ENCODE peak calls at places on chromosome 17, in seven cellular contexts. N, I, E, V, M, B and X are unnamed samples.

GRCh38 chr17:36597229-36597628 is 4.2 kb upstream of the MRM1 start:
- DNase-seq in N (no peak), I (no peak), E (no peak), V (no peak), M (peak; percentile 71), B (no peak), X (no peak)

GRCh38 chr17:40443196-40443987 is at the start of gene IGFBP4:
- DNase-seq in N (peak; percentile 79), I (peak; percentile 35), E (peak; percentile 84), V (peak; percentile 91), M (peak; percentile 90), B (no peak), X (peak; percentile 87)

GRCh38 chr17:74393323-74393942 is 26.1 kb downstream of the GPR142 start:
- DNase-seq in N (no peak), I (no peak), E (no peak), V (no peak), M (peak; percentile 21), B (no peak), X (no peak)

GRCh38 chr17:76513306-76513692 is 12.1 kb upstream of the RHBDF2 start:
- DNase-seq in N (no peak), I (no peak), E (no peak), V (no peak), M (no peak), B (no peak), X (no peak)

GRCh38 chr17:51585514-51586104 is 325.3 kb downstream of the UTP18 start:
- DNase-seq in N (no peak), I (no peak), E (no peak), V (no peak), M (no peak), B (no peak), X (no peak)

GRCh38 chr17:29386760-29387159 is 3.4 kb upstream of the TAOK1 start:
- DNase-seq in N (no peak), I (no peak), E (no peak), V (no peak), M (no peak), B (no peak), X (no peak)

GRCh38 chr17:44333371-44333770 is 8.7 kb upstream of the SLC25A39 start:
- DNase-seq in N (no peak), I (no peak), E (no peak), V (no peak), M (no peak), B (no peak), X (no peak)

GRCh38 chr17:32484628-32485027 is 2.2 kb upstream of the CDK5R1 start:
- DNase-seq in N (no peak), I (no peak), E (no peak), V (no peak), M (peak; percentile 31), B (no peak), X (no peak)

GRCh38 chr17:3551189-3551588 is 6.4 kb downstream of the TRPV3 start:
- DNase-seq in N (no peak), I (no peak), E (no peak), V (no peak), M (no peak), B (no peak), X (no peak)

DNA sequence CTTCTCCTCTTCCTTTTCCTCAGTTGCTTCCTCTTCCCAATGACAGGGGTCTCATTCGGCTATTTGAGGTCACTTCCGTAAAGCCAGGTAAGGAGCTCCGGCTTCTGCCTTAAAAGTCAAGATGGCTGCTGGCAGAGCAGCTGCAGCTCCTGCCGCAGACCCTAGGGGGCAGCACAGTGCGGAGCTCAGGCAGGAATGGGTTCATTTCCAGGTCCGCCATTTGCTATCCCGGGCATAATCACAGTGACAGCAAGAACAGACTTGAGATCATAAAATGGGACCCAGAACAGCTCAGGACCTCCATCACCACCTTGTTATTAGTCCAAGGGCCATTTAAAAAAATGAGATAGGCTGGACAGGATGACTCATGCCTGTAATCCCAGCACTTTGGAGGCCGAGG is 199.5 kb downstream of the ZNF18 start:
- DNase-seq in N (no peak), I (no peak), E (no peak), V (no peak), M (no peak), B (no peak), X (no peak)
- TF ChIP-seq CTCF in N (no peak), I (no peak), E (no peak), V (no peak), M (no peak), B (no peak), X (peak; percentile 14)

GRCh38 chr17:26963163-26963503 is 330.8 kb upstream of the WSB1 start:
- DNase-seq in N (no peak), I (no peak), E (no peak), V (no peak), M (no peak), B (no peak), X (no peak)

GRCh38 chr17:26962255-26963162 is 331.4 kb upstream of the WSB1 start:
- DNase-seq in N (no peak), I (no peak), E (no peak), V (no peak), M (peak; percentile 41), B (no peak), X (no peak)
- H3K4me3 ChIP-seq in N (no peak overlapping the region), I (no peak overlapping the region), E (no peak overlapping the region), V (no peak overlapping the region), M (no peak overlapping the region), B (no peak overlapping the region), X (no peak overlapping the region)

GRCh38 chr17:80472996-80473395 is 3.4 kb downstream of the NPTX1 start:
- DNase-seq in N (no peak), I (no peak), E (no peak), V (no peak), M (no peak), B (no peak), X (no peak)

GRCh38 chr17:80473701-80474100 is 2.7 kb downstream of the NPTX1 start:
- DNase-seq in N (no peak), I (no peak), E (no peak), V (no peak), M (no peak), B (no peak), X (no peak)

GRCh38 chr17:80474933-80475915 is 1.2 kb downstream of the NPTX1 start:
- DNase-seq in N (no peak), I (no peak), E (no peak), V (no peak), M (no peak), B (no peak), X (no peak)

GRCh38 chr17:80475949-80476876 is at the start of gene NPTX1:
- DNase-seq in N (no peak), I (no peak), E (peak; percentile 18), V (no peak), M (no peak), B (no peak), X (no peak)

GRCh38 chr17:80474231-80474932 is 2.0 kb downstream of the NPTX1 start:
- DNase-seq in N (no peak), I (no peak), E (peak; percentile 48), V (no peak), M (no peak), B (no peak), X (peak; percentile 60)
- TF ChIP-seq CTCF in N (no peak), I (no peak), E (peak; percentile 29), V (no peak), M (no peak), B (peak; percentile 19), X (peak; percentile 14)

DNA sequence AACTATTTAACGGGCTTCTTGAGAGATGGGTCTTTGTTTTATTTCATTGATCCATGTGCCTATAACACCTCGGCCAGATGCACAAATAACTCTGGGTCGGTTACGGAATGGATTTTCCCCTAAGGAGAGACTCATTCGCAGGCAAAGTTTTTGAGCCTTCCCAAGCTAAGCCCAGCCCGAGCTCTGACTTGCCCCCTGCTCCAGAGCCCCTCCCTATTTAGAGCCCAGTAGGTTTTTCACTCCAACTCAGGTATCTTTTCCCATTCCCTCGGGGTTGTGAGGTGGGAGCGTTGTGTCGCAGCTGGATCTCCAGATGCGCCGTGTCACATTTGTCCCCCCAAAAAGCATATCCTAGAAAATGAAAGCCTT is 812 bp upstream of the MYOCD start:
- DNase-seq in N (no peak), I (no peak), E (no peak), V (no peak), M (no peak), B (no peak), X (no peak)
- H3K4me3 ChIP-seq in N (no peak overlapping the region), I (peak overlapping the region; percentile 34), E (peak overlapping the region; percentile 60), V (peak overlapping the region; percentile 64), M (no peak overlapping the region), B (peak overlapping the region; percentile 73), X (peak overlapping the region; percentile 45)

GRCh38 chr17:67546578-67547527 is 169.8 kb downstream of the PITPNC1 start:
- DNase-seq in N (peak; percentile 51), I (no peak), E (peak; percentile 35), V (peak; percentile 55), M (peak; percentile 85), B (no peak), X (peak; percentile 86)
- TF ChIP-seq CTCF in N (no peak), I (no peak), E (peak; percentile 13), V (peak; percentile 10), M (no peak), B (no peak), X (peak; percentile 13)

GRCh38 chr17:15384142-15384803 is 42.9 kb upstream of the TEKT3 start:
- DNase-seq in N (peak; percentile 44), I (no peak), E (no peak), V (peak; percentile 82), M (peak; percentile 48), B (no peak), X (peak; percentile 24)
- H3K4me3 ChIP-seq in N (no peak overlapping the region), I (no peak overlapping the region), E (no peak overlapping the region), V (no peak overlapping the region), M (no peak overlapping the region), B (no peak overlapping the region), X (peak overlapping the region; percentile 38)

GRCh38 chr17:19648475-19649406 is at the start of gene ALDH3A2:
- DNase-seq in N (peak; percentile 99), I (peak; percentile 66), E (peak; percentile 94), V (peak; percentile 99), M (peak; percentile 99), B (peak; percentile 31), X (peak; percentile 96)

GRCh38 chr17:19650826-19651225 is 2.3 kb downstream of the ALDH3A2 start:
- DNase-seq in N (no peak), I (no peak), E (no peak), V (no peak), M (no peak), B (peak; percentile 26), X (peak; percentile 53)

GRCh38 chr17:19645608-19646250 is 2.8 kb upstream of the ALDH3A2 start:
- DNase-seq in N (no peak), I (no peak), E (peak; percentile 39), V (peak; percentile 35), M (no peak), B (no peak), X (no peak)

GRCh38 chr17:19646788-19647696 is 1.5 kb upstream of the ALDH3A2 start:
- DNase-seq in N (no peak), I (no peak), E (peak; percentile 42), V (no peak), M (no peak), B (no peak), X (peak; percentile 36)

DNA sequence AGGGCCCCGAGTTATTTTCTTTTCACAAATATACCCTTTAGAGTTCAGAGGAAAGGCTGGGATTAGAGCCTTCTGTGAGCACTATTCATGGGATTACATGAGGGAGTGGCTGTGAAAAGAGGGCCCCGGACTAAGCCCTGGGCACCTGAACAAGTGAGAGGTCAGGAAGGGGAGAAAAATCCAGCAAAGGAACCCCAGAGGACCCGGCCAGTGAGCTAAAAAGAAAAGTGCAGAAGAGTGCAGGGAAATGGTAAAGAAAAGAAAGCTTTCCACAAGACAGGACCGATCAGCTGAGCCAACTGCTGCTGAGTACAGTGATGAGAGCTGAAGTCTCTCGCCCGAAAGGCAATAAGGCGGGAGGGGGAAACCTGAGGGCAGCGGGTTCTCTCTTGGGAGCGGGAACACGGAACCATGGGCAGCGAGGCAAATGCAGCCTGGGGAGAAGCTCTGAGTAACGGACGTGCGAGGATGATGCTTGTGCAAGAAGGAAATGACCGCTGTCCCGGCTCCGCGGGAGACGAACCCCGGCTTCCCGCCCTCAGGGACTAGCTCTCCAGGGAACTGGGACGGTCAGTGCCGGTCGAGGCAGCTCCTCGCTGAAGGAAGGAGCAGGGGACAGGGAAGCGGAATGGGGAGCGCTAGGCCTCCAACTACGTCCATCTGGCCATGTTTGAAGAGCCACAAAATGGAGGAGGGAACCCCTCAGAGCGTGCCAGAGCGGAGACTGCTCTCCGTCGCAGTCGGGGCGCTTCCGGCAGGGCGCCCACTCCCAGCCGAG is 665 bp upstream of the ALDH3A2 start:
- DNase-seq in N (peak; percentile 72), I (no peak), E (peak; percentile 85), V (peak; percentile 83), M (peak; percentile 80), B (peak; percentile 21), X (peak; percentile 78)
- TF ChIP-seq CTCF in N (no peak), I (no peak), E (no peak), V (no peak), M (no peak), B (no peak), X (no peak)